ENCODE peak calls at places on chromosome 3, in four cellular contexts. F is tibial nerve, Z is tibial artery, V is psoas muscle. M is an unnamed sample.

GRCh38 chr3:194481525-194482195 is 5.1 kb downstream of the ATP13A3 start:
- DNase-seq in F (no peak), Z (no peak), V (no peak), M (no peak)

GRCh38 chr3:123071146-123071545 is 4.3 kb downstream of the PDIA5 start:
- DNase-seq in F (no peak), Z (no peak), V (no peak), M (no peak)

GRCh38 chr3:152192050-152192449 is 76.7 kb upstream of the MBNL1 start:
- DNase-seq in F (no peak), Z (no peak), V (no peak), M (no peak)

GRCh38 chr3:153927107-153927506 is 194.1 kb upstream of the ARHGEF26 start:
- DNase-seq in F (peak; percentile 10), Z (no peak), V (no peak), M (no peak)

GRCh38 chr3:30426319-30426993 is 179.9 kb upstream of the TGFBR2 start:
- DNase-seq in F (peak; percentile 66), Z (peak; percentile 85), V (peak; percentile 54), M (peak; percentile 70)

GRCh38 chr3:130834476-130834875 is 59.4 kb upstream of the ATP2C1 start:
- DNase-seq in F (no peak), Z (no peak), V (no peak), M (no peak)

GRCh38 chr3:19645093-19645492 is 288.9 kb downstream of the EFHB start:
- DNase-seq in F (no peak), Z (no peak), V (no peak), M (no peak)

GRCh38 chr3:138186216-138186615 is 885 bp upstream of the ARMC8 start:
- DNase-seq in F (no peak), Z (no peak), V (no peak), M (no peak)

GRCh38 chr3:8386221-8386620 is 115.4 kb upstream of the LMCD1 start:
- DNase-seq in F (no peak), Z (no peak), V (no peak), M (no peak)

GRCh38 chr3:45181496-45181895 is 35.3 kb upstream of the CDCP1 start:
- DNase-seq in F (no peak), Z (no peak), V (no peak), M (no peak)

GRCh38 chr3:189121088-189121487 is 50.7 kb upstream of the TPRG1 start:
- DNase-seq in F (no peak), Z (no peak), V (no peak), M (no peak)

GRCh38 chr3:46666471-46666845 is 27.0 kb downstream of the ALS2CL start:
- DNase-seq in F (no peak), Z (no peak), V (no peak), M (no peak)

GRCh38 chr3:155745795-155746550 is 1.1 kb upstream of the PLCH1 start:
- DNase-seq in F (no peak), Z (no peak), V (no peak), M (no peak)

GRCh38 chr3:123319760-123320159 is 118.0 kb downstream of the SEC22A start:
- DNase-seq in F (no peak), Z (no peak), V (no peak), M (no peak)

GRCh38 chr3:39157359-39157758 is 4.0 kb upstream of the CSRNP1 start:
- DNase-seq in F (no peak), Z (no peak), V (no peak), M (no peak)

GRCh38 chr3:175155172-175155571 is 296.0 kb downstream of the NAALADL2 start:
- DNase-seq in F (no peak), Z (no peak), V (no peak), M (no peak)

GRCh38 chr3:190174471-190174870 is 53.8 kb upstream of the P3H2 start:
- DNase-seq in F (no peak), Z (no peak), V (no peak), M (no peak)

GRCh38 chr3:127551971-127552370 is 38.6 kb downstream of the TPRA1 start:
- DNase-seq in F (no peak), Z (no peak), V (no peak), M (no peak)

GRCh38 chr3:156670077-156670476 is 4.3 kb upstream of the TIPARP start:
- DNase-seq in F (no peak), Z (no peak), V (no peak), M (no peak)

GRCh38 chr3:3615533-3615932 is 183.7 kb upstream of the LRRN1 start:
- DNase-seq in F (no peak), Z (no peak), V (no peak), M (no peak)

GRCh38 chr3:139319428-139320402 is 24.1 kb upstream of the MRPS22 start:
- DNase-seq in F (no peak), Z (no peak), V (no peak), M (no peak)

GRCh38 chr3:70919661-70920060 is 607.2 kb upstream of the MDFIC2 start:
- DNase-seq in F (no peak), Z (no peak), V (no peak), M (no peak)

GRCh38 chr3:15495461-15496340 is 25.8 kb downstream of the COLQ start:
- DNase-seq in F (no peak), Z (no peak), V (no peak), M (no peak)

GRCh38 chr3:72199530-72199929 is 414.6 kb upstream of the PROK2 start:
- DNase-seq in F (no peak), Z (no peak), V (no peak), M (no peak)

GRCh38 chr3:52842424-52842823 is 7.6 kb upstream of the MUSTN1 start:
- DNase-seq in F (no peak), Z (peak; percentile 52), V (no peak), M (no peak)

GRCh38 chr3:52845157-52845556 is 10.3 kb upstream of the MUSTN1 start:
- DNase-seq in F (peak; percentile 66), Z (peak; percentile 94), V (peak; percentile 65), M (peak; percentile 68)

GRCh38 chr3:52843116-52843865 is 8.5 kb upstream of the MUSTN1 start:
- DNase-seq in F (peak; percentile 31), Z (no peak), V (no peak), M (no peak)

GRCh38 chr3:52844290-52844985 is 9.6 kb upstream of the MUSTN1 start:
- DNase-seq in F (no peak), Z (peak; percentile 66), V (no peak), M (no peak)

GRCh38 chr3:52843881-52844280 is 9.1 kb upstream of the MUSTN1 start:
- DNase-seq in F (no peak), Z (no peak), V (no peak), M (no peak)
- H3K27ac ChIP-seq in F (peak overlapping the region; percentile 46), Z (peak overlapping the region; percentile 91), V (peak overlapping the region; percentile 97), M (peak overlapping the region; percentile 74)

DNA sequence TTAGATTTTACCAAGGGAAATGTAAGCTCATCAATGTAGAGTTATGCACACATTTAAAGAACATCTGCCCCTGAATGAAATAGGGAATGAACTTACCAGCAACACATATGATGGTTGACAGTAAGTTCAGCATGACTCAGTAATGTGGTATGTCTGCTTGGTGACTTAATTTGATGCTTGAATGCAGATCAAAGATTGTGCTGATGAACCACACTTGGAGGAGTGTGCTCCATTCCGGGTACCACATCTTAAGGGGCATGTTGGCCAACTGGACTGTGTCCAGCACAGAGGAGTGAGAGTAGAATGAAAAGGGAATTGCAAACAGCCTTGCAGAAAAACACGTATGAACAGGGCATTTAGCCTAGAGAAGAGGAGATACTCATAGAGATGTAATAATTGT is 171.0 kb upstream of the RARB start:
- DNase-seq in F (no peak), Z (no peak), V (no peak), M (no peak)
- H3K27me3 ChIP-seq in F (no peaks in the 10 kb centered on the region), Z (no peaks in the 10 kb centered on the region), V (no peaks in the 10 kb centered on the region), M (no peaks in the 10 kb centered on the region)

GRCh38 chr3:37456791-37457190 is 282.4 kb upstream of the LRRFIP2 start:
- DNase-seq in F (no peak), Z (no peak), V (no peak), M (no peak)

GRCh38 chr3:37462452-37462851 is 288.1 kb upstream of the LRRFIP2 start:
- DNase-seq in F (no peak), Z (no peak), V (no peak), M (no peak)

GRCh38 chr3:37456270-37456708 is 281.9 kb upstream of the LRRFIP2 start:
- DNase-seq in F (peak; percentile 40), Z (peak; percentile 96), V (peak; percentile 79), M (peak; percentile 71)

GRCh38 chr3:37457392-37458065 is 283.1 kb upstream of the LRRFIP2 start:
- DNase-seq in F (no peak), Z (no peak), V (no peak), M (no peak)

DNA sequence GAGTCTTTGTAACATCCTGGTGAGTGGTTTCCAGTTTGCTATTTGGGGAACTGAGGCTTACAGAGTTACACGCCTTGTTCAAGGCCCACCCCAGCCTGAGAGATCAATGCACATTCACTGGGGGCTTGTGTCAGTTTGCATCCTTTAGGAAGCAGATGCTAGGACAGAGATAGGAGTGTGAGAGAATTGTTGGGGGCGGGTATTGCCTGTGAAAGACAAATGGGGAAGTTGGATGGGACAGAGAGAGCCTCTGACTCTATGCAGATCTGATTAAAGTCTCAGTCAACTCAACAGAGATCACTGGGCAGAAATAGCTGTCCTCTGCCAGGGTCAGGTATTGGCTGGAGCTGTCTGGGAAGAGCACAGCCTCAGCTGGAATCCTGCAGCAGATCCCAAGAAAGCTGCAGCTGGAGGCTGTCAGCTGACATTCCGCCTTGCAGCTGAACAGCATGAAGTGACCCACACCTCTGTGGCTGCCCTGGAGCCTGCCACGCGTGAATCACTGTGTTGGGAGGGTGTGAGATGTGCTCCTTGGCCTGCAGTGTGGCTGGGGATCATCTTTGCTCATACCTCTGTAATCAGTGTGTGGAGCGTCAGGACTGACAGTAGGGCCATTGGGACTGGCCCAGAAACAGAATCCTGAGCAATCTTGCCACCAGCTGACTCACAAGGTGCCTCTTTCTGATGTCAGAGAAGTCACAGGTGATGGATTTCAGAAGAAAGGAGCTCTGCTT is 283.9 kb upstream of the LRRFIP2 start:
- DNase-seq in F (no peak), Z (peak; percentile 70), V (peak; percentile 59), M (peak; percentile 66)
- H3K27ac ChIP-seq in F (no peak overlapping the region), Z (peak overlapping the region; percentile 89), V (peak overlapping the region; percentile 87), M (peak overlapping the region; percentile 12)

GRCh38 chr3:169659858-169660614 is 3.5 kb downstream of the MECOM start:
- DNase-seq in F (no peak), Z (no peak), V (no peak), M (no peak)

GRCh38 chr3:169661567-169662214 is 1.8 kb downstream of the MECOM start:
- DNase-seq in F (no peak), Z (peak; percentile 68), V (peak; percentile 21), M (no peak)

GRCh38 chr3:169662215-169663070 is 1.1 kb downstream of the MECOM start:
- DNase-seq in F (no peak), Z (peak; percentile 75), V (peak; percentile 63), M (peak; percentile 45)

GRCh38 chr3:169659096-169659521 is 4.4 kb downstream of the MECOM start:
- DNase-seq in F (no peak), Z (no peak), V (no peak), M (no peak)

DNA sequence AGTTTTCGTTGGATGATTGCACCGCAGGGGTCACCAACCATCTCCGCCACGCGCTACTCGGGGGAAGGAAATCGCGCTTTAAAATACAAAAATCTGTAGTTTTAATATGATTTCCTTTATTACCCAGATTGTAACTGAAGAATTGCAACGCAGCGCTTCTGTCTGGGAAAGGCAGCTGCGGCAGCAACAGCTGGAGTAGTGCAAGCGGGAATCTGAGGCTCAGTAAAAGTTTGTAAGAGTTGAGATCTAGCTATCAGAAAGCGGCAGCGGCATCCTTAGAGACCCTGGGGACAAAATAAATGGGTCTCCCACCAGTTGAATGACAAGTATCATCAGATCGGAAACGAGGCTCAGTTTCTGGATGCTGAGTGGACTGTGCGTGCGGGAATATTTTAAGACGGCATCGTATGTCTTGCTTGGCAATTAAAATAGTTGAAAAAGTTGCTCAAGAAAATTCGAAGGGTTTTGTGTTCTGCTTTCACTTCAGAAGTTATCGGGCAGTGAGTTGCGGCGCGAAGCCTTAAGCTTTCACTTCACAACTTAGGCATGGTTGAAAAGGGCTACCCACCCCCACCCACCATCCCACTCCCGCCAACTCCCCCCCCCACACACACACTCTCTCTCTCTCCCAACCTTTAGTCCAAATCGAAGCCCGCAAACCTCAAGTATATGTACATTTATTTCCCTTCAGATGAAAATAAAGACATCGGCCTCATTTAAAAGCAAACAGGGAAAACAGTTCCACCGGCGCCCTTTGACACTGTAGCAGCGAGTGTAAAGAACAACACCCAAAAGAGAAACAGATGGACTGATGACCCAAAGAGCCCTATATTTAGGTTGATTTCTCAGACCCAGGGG is 2.6 kb downstream of the MECOM start:
- DNase-seq in F (no peak), Z (no peak), V (no peak), M (no peak)
- H3K27me3 ChIP-seq in F (peaks cover 99% of the 10 kb centered on the region), Z (peaks cover 53% of the 10 kb centered on the region), V (peaks cover 85% of the 10 kb centered on the region), M (peaks cover 57% of the 10 kb centered on the region)

M was measured in uterus.